ENCODE peak calls at places on chromosomes 6 and 20, in five cellular contexts. V is neural progenitor cell, C is lung, A is hepatocyte, R is astrocyte. T is an unnamed sample.

GRCh38 chr6:13712485-13712990 is 903 bp upstream of the RANBP9 start:
- DNase-seq in C (no peak), V (no peak), R (no peak), A (no peak), T (no peak)

GRCh38 chr20:9068896-9069663 is at the start of gene PLCB4:
- DNase-seq in C (no peak), V (peak; percentile 74), R (peak; percentile 39), A (peak; percentile 60), T (peak; percentile 77)

GRCh38 chr6:145028144-145028818 is 707.0 kb downstream of the EPM2A start:
- DNase-seq in R (no peak), C (no peak), V (peak; percentile 59), A (peak; percentile 54), T (peak; percentile 39)

GRCh38 chr6:2020909-2021308 is 224.5 kb downstream of the GMDS start:
- DNase-seq in A (no peak), V (no peak), R (peak; percentile 65), C (no peak), T (no peak)

GRCh38 chr6:16684195-16684689 is 77.0 kb downstream of the ATXN1 start:
- DNase-seq in V (no peak), R (peak; percentile 48), A (no peak), C (peak; percentile 67), T (no peak)

GRCh38 chr6:131914234-131914633 is 36.9 kb downstream of the CCN2 start:
- DNase-seq in A (no peak), C (no peak), V (no peak), R (peak; percentile 55), T (no peak)

GRCh38 chr6:154878866-154879491 is 116.1 kb upstream of the TIAM2 start:
- DNase-seq in V (no peak), R (no peak), C (no peak), A (no peak), T (no peak)

GRCh38 chr6:39137235-39137634 is 22.2 kb upstream of the SAYSD1 start:
- DNase-seq in C (peak; percentile 32), A (peak; percentile 81), R (peak; percentile 14), V (peak; percentile 87), T (peak; percentile 37)

GRCh38 chr6:120564779-120565178 is 769.5 kb downstream of the TBC1D32 start:
- DNase-seq in V (no peak), C (no peak), A (no peak), R (no peak), T (no peak)

GRCh38 chr20:60060006-60060557 is 101.9 kb downstream of the CDH26 start:
- DNase-seq in A (no peak), R (no peak), C (no peak), V (no peak), T (no peak)

GRCh38 chr20:60063739-60064138 is 105.5 kb downstream of the CDH26 start:
- DNase-seq in V (no peak), C (no peak), R (no peak), A (no peak), T (no peak)

GRCh38 chr20:60060593-60060992 is 102.4 kb downstream of the CDH26 start:
- DNase-seq in A (peak; percentile 41), V (no peak), C (no peak), R (no peak), T (no peak)

GRCh38 chr20:60064554-60064953 is 106.3 kb downstream of the CDH26 start:
- DNase-seq in V (no peak), C (no peak), A (no peak), R (no peak), T (no peak)

DNA sequence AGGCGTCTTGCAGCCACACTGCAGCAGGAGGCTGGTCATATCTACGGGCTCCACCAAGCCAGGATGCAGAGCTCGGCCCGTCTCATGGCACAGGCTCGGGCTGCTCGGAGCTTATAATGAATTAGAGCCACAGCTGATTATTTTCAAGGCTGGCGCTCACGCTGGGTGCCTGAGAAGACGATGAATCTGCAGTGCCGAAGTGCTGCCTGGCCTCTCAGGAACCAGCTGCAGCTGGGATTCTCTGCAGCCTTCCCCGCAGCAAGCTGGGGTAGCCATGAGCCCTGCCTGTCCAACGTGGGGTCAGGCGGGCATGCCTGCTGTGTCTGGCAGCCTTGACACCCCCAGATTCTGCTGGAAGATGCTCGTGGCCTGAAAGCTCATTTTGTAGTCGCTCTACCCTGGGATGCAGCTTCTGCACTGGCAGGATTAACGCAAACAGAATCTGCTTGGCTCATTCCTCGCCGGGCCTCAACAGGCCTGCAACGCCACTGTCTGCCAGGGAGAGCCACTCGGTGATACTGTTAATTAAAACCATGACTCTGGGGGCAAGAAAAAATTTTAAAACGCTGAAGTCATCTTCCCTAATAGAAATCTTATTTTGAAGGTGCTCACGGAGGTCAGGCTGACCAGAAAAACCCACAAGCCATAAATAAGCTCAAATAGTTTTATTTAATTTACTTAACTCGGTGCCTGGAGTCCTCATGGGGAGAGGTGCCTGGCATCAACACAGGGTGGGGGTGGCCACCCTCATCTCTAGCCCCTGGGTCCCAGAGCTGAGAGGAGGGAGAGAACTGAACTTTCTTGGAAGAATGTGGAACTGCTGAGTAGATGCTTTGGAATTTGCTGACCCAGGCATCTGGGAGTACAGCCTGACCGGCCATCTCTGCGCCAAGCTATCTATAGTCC is 104.5 kb downstream of the CDH26 start:
- DNase-seq in C (no peak), R (peak; percentile 70), V (no peak), A (peak; percentile 31), T (no peak)
- TF ChIP-seq CTCF in C (no peak), R (no peak), V (no peak), A (no peak), T (no peak)

DNA sequence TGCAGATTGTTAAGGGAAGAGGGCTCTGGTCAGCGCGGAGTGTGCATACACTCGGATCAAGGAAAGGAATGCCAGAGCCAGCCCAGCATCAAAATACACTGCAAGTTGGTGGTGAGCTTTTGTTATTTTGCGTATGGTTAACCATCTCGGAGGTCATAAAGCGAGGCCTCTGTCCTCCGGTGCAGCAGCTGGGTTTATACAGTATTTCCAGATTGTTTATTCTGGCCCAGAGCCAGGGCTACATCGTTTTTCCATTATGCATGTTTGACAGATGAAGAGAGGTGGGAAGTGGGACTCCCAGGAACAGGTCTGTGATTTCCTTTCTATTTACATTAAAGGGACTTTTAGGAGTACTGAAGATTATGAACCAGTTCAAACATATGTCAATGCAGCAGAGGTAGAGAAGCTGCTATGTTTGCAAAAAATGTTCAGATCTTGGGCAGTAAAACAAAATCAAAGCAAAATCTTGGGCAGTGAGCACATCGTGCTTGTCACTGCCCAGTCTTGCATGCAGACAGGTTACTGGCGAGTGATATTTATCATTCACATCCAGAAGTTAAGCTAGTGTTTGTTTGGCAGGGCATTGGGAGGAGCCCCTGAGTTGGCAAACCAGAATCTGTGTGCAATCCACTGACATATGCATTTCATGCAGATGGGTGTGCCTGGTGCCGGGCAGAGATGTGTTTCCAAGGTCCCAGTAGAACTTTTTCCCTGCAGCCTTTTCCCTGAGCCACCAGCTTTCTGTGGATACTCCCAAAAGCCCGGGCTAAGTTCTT is 256.3 kb upstream of the TAB2 start:
- DNase-seq in R (peak; percentile 75), A (peak; percentile 66), V (no peak), C (no peak), T (peak; percentile 87)
- H3K4me1 ChIP-seq in R (peaks cover 24% of the 10 kb centered on the region), A (peaks cover 33% of the 10 kb centered on the region), V (peaks cover 12% of the 10 kb centered on the region), C (peaks cover 18% of the 10 kb centered on the region), T (peaks cover 8% of the 10 kb centered on the region)

GRCh38 chr20:32449057-32449889 is 91.1 kb downstream of the ASXL1 start:
- DNase-seq in V (no peak), A (no peak), C (no peak), R (no peak), T (no peak)

GRCh38 chr20:32446301-32447100 is 88.4 kb downstream of the ASXL1 start:
- DNase-seq in A (no peak), V (no peak), R (no peak), C (no peak), T (no peak)

GRCh38 chr20:32449890-32450401 is 91.8 kb downstream of the ASXL1 start:
- DNase-seq in A (no peak), C (no peak), R (no peak), V (no peak), T (no peak)

GRCh38 chr20:32447136-32448027 is 89.3 kb downstream of the ASXL1 start:
- DNase-seq in A (no peak), V (no peak), R (no peak), C (no peak), T (no peak)

DNA sequence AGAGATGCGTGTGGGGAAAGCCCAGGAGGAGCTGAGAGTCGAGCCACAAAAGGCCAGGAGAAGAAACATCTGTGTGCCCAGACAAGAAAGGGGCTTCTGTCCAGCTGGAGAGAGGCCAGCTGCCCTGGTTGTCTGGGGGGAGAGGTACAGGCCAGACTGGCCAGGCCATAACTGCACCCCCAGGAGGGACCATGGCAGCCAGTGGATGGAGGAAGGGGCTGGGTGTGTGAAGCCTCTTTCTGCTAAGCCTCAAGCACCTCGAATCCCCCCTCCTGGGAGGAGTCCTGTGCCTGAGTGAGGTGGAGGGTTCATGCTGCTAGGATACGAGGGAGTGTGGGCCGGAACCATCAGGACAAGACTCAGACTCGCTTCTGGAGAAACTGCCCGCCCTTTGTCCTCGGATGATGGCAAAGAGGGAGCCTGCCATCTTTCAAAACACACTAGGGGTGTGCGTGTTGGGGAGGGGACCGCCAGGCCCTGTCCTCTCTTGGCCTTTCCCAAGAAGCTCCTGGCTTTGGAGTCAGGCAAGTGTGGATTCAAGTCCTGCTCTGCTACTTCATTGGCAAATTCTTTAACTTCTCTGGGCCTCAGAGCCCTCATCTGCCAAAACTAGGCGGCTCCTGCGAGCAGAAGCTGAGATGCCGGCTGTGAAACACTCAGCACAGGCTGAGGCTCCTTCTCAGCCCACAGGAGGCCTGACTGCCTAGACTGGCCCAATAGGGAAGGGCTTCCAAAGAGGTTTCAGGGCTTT is 90.3 kb downstream of the ASXL1 start:
- DNase-seq in V (no peak), C (no peak), R (no peak), A (no peak), T (no peak)
- H3K36me3 ChIP-seq in V (no peaks in the 10 kb centered on the region), C (peaks cover 63% of the 10 kb centered on the region), R (peaks cover 32% of the 10 kb centered on the region), A (peaks cover 5% of the 10 kb centered on the region), T (peaks cover 16% of the 10 kb centered on the region)

GRCh38 chr6:146898888-146899227 is 300.1 kb downstream of the ADGB start:
- DNase-seq in R (no peak), V (no peak), C (no peak), A (no peak), T (no peak)

GRCh38 chr6:146902846-146903245 is 301.4 kb upstream of the STXBP5 start:
- DNase-seq in R (no peak), V (no peak), C (no peak), A (no peak), T (no peak)

GRCh38 chr6:146904596-146904995 is 299.6 kb upstream of the STXBP5 start:
- DNase-seq in V (no peak), R (no peak), C (no peak), A (no peak), T (no peak)

GRCh38 chr6:146905313-146905712 is 298.9 kb upstream of the STXBP5 start:
- DNase-seq in C (no peak), R (peak; percentile 75), V (no peak), A (no peak), T (no peak)

DNA sequence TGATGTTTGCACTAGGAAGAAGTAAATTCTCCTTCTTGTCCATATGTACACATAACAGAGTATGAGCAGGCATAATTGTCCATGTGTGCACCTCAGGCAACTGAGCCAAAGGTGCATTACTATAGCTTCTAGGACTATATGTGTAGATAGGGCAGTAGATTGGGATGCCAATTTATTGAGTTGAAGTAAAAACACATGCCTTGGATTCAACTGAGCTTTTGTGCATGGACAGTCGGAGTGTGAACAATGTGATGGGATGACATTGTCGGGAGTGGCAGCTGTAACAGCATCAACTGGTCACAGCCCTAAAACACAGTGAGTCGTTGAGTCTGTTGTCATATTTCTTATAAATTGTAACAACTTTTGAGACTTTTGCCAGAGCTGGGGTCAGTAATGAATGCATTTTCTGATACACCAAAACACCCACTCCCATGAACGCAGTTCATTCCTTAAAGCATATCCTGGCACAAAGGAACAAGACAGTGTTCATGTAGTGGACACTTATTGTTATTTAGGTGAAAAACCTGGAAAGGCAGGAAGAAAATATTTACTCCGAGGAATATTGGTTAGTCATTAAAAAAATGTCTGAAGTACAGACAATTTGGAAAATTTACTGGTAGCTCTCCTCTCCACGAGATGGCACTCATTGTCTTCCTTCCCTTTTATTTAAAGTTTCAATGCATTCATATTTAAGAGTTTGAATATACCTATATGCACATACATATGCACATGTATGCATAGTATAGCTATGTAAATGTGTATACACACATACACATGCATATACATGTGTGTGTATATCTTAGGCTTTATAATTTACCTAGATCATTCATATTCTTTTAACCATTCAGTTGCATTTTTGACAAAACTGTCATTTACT is 302.0 kb upstream of the STXBP5 start:
- DNase-seq in C (no peak), R (no peak), A (no peak), V (no peak), T (no peak)
- TF ChIP-seq CTCF in C (no peak), R (no peak), A (peak; percentile 24), V (no peak), T (no peak)

T was measured in colonic mucosa.